ENCODE peak calls at places on chromosomes 6 and 20, in seven cellular contexts. V, J, S, T, G, D and E are unnamed samples.

GRCh38 chr6:147043994-147044477 is 160.2 kb upstream of the STXBP5 start:
- DNase-seq in D (peak), T (no peak), J (no peak), S (no peak), V (no peak), G (no peak), E (no peak)

GRCh38 chr6:36334832-36335459 is 1.7 kb downstream of the BNIP5 start:
- DNase-seq in G (no peak), D (no peak), T (no peak), J (no peak), V (no peak), S (peak), E (no peak)

GRCh38 chr20:9514461-9515210 is at the start of gene LAMP5:
- DNase-seq in J (no peak), V (peak), D (peak), T (no peak), S (no peak), G (no peak), E (peak)

GRCh38 chr6:43013843-43014433 is at the start of the genes KLHDC3 and MEA1:
- DNase-seq in T (peak), S (peak), D (peak), V (peak), G (peak), J (peak), E (peak)

GRCh38 chr6:147022041-147022440 is 182.2 kb upstream of the STXBP5 start:
- DNase-seq in D (no peak), S (no peak), G (no peak), J (no peak), T (no peak), V (no peak), E (no peak)

GRCh38 chr20:64041781-64042771 is 6.1 kb downstream of the C20orf204 start:
- DNase-seq in S (no peak), G (no peak), V (no peak), T (no peak), D (no peak), J (no peak), E (no peak)

GRCh38 chr20:57282691-57283361 is 16.4 kb upstream of the BMP7 start:
- DNase-seq in S (no peak), V (no peak), J (no peak), G (no peak), D (no peak), T (no peak), E (peak)

GRCh38 chr6:155224031-155224451 is 39.8 kb upstream of the CLDN20 start:
- DNase-seq in V (no peak), D (peak), T (no peak), S (no peak), J (peak), G (no peak), E (no peak)

GRCh38 chr6:129029778-129030177 is 146.8 kb downstream of the LAMA2 start:
- DNase-seq in S (no peak), T (no peak), G (no peak), D (no peak), J (no peak), V (no peak), E (no peak)

GRCh38 chr6:17042422-17043147 is 59.3 kb upstream of the STMND1 start:
- DNase-seq in G (peak), J (peak), T (no peak), V (peak), D (peak), S (no peak), E (no peak)

GRCh38 chr6:2244261-2245102 is 923 bp downstream of the GMDS start:
- DNase-seq in J (no peak), T (peak), D (no peak), S (peak), V (no peak), G (no peak), E (no peak)

GRCh38 chr6:37168809-37169457 is 1.0 kb upstream of the PIM1 start:
- DNase-seq in T (no peak), G (no peak), D (no peak), S (no peak), V (peak), J (no peak), E (peak)

GRCh38 chr6:127384007-127384406 is 40.6 kb upstream of the ECHDC1 start:
- DNase-seq in D (peak), G (no peak), J (no peak), V (no peak), T (no peak), S (no peak), E (no peak)

GRCh38 chr6:161080263-161080970 is 88.8 kb downstream of the MAP3K4 start:
- DNase-seq in D (no peak), S (no peak), G (no peak), V (no peak), J (no peak), T (no peak), E (no peak)

GRCh38 chr6:127302728-127303675 is 36.3 kb downstream of the RNF146 start:
- DNase-seq in G (no peak), T (no peak), S (peak), J (peak), D (peak), V (peak), E (no peak)

GRCh38 chr6:142395768-142396231 is 94.0 kb downstream of the ADGRG6 start:
- DNase-seq in V (no peak), G (no peak), D (no peak), T (no peak), J (no peak), S (no peak), E (no peak)

GRCh38 chr20:48619126-48620101 is 208.4 kb downstream of the PREX1 start:
- DNase-seq in S (no peak), G (peak), J (no peak), V (no peak), T (no peak), D (no peak), E (no peak)

GRCh38 chr6:27254566-27254965 is 7.1 kb downstream of the PRSS16 start:
- DNase-seq in D (no peak), S (no peak), T (no peak), J (no peak), V (no peak), G (no peak), E (no peak)

GRCh38 chr20:54122189-54122588 is 51.6 kb downstream of the CYP24A1 start:
- DNase-seq in D (peak), T (no peak), V (no peak), J (no peak), G (no peak), S (no peak), E (no peak)

GRCh38 chr6:154766288-154766687 is 33.1 kb downstream of the SCAF8 start:
- DNase-seq in T (no peak), S (no peak), J (no peak), V (no peak), G (no peak), D (no peak), E (no peak)

GRCh38 chr6:80438728-80439127 is 332.3 kb downstream of the BCKDHB start:
- DNase-seq in D (peak), T (no peak), J (peak), V (no peak), S (no peak), G (no peak), E (no peak)

GRCh38 chr20:62603021-62603906 is 39.0 kb upstream of the SLCO4A1 start:
- DNase-seq in V (no peak), S (peak), D (peak), T (no peak), J (no peak), G (peak), E (no peak)

GRCh38 chr6:110399219-110400071 is 15.9 kb downstream of the DDO start:
- DNase-seq in S (no peak), T (no peak), D (peak), G (no peak), J (no peak), V (no peak), E (no peak)

GRCh38 chr20:7272512-7272911 is 505.0 kb downstream of the BMP2 start:
- DNase-seq in D (no peak), J (no peak), S (no peak), T (no peak), G (no peak), V (peak), E (no peak)

GRCh38 chr6:154500769-154501171 is 9.7 kb downstream of the CNKSR3 start:
- DNase-seq in S (no peak), G (no peak), D (no peak), V (no peak), T (no peak), J (no peak), E (peak)

GRCh38 chr20:58209652-58210397 is 18.6 kb downstream of the ANKRD60 start:
- DNase-seq in V (peak), G (peak), D (peak), T (no peak), S (peak), J (peak), E (peak)

DNA sequence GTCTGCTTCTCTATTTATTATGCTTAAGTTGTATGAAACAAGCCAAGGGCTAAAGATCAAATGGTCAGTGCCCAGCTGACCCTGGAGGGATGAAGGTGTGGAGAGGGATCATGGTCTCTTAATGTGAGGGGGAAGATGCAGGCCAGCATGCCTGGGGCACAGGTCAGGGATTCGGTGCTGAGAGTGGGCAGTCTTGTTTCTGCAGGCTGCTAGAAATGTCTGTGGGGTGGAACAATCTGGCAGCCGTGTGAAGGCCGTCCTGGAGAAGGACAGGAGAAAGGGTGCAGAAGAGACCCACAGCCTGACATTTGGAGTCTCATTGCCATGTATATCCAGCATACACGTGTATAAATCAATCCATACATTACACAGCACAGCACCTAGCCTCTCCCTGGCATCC is 258.3 kb upstream of the MOCS1 start:
- DNase-seq in D (no peak), G (no peak), S (no peak), J (no peak), V (no peak), T (no peak), E (no peak)
- H3K27ac ChIP-seq in D (no peak), G (no peak), S (no peak), J (no peak), V (no peak), T (no peak), E (no peak)

DNA sequence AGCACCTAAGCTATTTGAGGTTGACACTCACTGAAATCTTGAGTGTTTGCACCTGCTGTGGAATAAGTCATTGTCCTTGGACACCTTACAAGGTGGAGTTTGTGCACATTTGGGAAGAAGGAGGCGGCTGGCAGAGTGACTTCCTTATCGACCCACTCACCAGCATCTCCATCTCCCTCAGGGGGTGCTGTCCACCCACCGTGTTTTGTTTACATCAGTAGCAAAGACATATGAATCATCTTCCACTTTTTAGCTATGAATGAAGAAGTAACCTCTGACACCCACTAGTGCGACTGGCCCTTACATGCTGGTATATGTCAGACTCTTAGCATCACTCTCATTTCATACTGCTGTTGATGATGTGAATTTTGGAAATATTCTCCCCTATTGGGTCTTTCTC is 119.5 kb upstream of the SGK1 start:
- DNase-seq in S (no peak), J (no peak), D (peak), G (no peak), T (no peak), V (no peak), E (no peak)
- H3K27ac ChIP-seq in S (no peak), J (no peak), D (peak), G (no peak), T (peak), V (no peak), E (peak)

GRCh38 chr20:50196896-50197295 is 6.3 kb downstream of the CEBPB start:
- DNase-seq in S (no peak), V (no peak), J (no peak), G (no peak), D (no peak), T (no peak), E (no peak)

GRCh38 chr20:50194831-50195523 is 4.3 kb downstream of the CEBPB start:
- DNase-seq in V (no peak), J (no peak), G (no peak), D (peak), T (no peak), S (no peak), E (no peak)

GRCh38 chr20:50193851-50194830 is 3.5 kb downstream of the CEBPB start:
- DNase-seq in G (peak), S (no peak), V (peak), T (no peak), D (peak), J (no peak), E (no peak)

GRCh38 chr20:50196248-50196647 is 5.6 kb downstream of the CEBPB start:
- DNase-seq in S (no peak), V (no peak), G (no peak), J (no peak), D (no peak), T (no peak), E (no peak)

DNA sequence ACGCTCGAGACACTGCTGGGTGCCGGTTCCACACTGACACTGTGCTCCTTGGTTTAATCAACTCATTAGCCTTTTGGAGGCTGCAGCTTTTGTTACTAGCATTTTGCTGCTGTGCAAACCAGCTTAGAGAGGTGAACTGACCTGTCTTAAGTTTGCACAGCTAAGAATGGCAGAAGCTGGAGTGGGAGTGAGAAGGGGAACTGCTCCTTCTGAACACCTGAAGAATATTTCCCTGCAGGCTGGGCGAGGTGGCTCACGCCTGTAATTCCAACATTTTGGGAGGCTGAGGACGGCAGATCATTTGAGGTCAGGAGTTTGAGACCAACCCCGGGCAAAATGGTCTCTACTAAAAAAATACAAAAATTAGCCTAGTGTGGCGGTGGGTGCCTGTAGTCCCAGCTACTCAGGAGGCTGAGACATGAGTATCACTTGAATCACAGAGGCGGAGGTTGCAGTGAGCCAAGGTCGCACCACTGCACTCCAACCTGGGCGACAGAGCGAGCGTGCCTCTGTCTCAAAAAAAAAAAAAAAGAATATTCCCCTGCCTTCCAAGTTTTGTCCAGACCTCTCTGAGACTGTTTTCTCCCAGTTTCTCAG is 5.0 kb downstream of the CEBPB start:
- DNase-seq in V (no peak), S (no peak), J (no peak), T (no peak), D (no peak), G (no peak), E (no peak)
- H3K27ac ChIP-seq in V (no peak), S (peak), J (no peak), T (peak), D (no peak), G (peak), E (no peak)

DNA sequence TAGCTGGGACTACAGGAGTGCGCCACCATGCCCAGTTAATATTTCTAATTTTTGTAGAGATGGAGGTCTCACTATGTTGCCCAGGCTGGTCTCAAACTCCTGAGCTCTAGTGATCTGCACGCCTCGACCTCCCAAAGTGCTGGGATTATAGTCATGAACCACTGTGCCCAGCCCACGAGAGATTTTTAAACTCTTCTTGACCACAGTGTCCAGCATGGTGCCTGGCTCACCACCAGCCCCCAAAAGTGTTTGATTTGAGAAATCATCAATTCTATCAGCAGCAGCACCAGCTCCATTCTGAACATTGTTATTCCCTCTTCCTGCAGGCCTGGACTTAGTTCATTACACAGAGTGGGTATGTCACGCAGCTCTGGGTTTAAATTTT is 2.4 kb upstream of the TGM2 start:
- DNase-seq in V (no peak), T (no peak), G (no peak), D (no peak), J (no peak), S (no peak), E (no peak)
- H3K27ac ChIP-seq in V (no peak), T (no peak), G (peak), D (peak), J (no peak), S (peak), E (no peak)

DNA sequence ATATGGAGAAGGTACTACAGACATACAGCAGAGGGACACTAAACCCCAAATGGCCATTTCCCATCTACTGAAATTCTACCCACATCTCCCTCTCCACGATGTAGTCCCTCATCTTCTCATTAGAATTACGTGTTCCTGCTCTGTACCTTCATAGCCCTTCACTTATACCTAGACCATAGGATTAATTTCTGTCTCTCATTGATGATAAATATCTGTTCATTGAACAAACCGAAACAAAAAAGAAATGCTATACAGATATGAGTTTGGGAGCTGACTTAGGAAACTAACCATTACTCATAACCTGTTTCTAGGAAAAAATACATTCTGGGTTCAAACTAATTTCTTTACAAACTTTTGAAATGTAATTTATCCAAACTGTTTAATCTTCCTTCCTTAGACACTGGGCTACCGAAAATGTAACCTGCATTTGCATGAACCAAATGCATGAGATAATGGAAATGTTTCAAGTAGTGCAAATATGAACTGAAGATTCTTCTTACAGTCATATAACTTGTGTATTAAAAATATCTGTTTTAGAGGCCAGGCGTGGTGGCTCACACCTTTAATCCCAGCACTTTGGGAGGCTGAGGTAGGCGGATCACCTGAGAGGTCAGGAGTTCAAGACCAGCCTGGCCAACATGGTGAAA is 85.3 kb downstream of the GJA10 start:
- DNase-seq in V (no peak), T (no peak), J (no peak), S (no peak), G (no peak), D (no peak), E (no peak)
- H3K27ac ChIP-seq in V (no peak), T (no peak), J (no peak), S (no peak), G (no peak), D (no peak), E (no peak)